ENCODE peak calls at places on chromosomes 4 and X, in ten cellular contexts. I is spleen, G is testis, F is A549, J is IMR-90, K is sigmoid colon, N is body of pancreas, D is right lobe of liver, Z is tibial nerve, Y is gastrocnemius medialis. Q is an unnamed sample.

GRCh38 chr4:12615822-12616221 is 868.3 kb downstream of the RAB28 start:
- DNase-seq in N (no peak), Z (no peak), G (no peak), K (no peak), Y (no peak), J (no peak), I (no peak), F (no peak), D (no peak), Q (no peak)

GRCh38 chr4:66852843-66853242 is 692.5 kb downstream of the CENPC start:
- DNase-seq in F (no peak), Z (no peak), Y (no peak), N (no peak), I (no peak), G (no peak), K (no peak), J (no peak), D (no peak), Q (no peak)

GRCh38 chr4:38612996-38613395 is 51.0 kb upstream of the KLF3 start:
- DNase-seq in Z (no peak), N (no peak), F (no peak), K (no peak), G (no peak), J (no peak), I (no peak), D (no peak), Y (no peak), Q (no peak)

GRCh38 chr4:25951390-25951952 is 37.5 kb downstream of the SMIM20 start:
- DNase-seq in F (no peak), J (no peak), G (no peak), Z (no peak), D (no peak), K (no peak), I (no peak), Y (no peak), N (no peak), Q (no peak)

GRCh38 chrX:16479206-16479869 is 170.6 kb upstream of the S100G start:
- DNase-seq in G (no peak), Z (no peak), D (no peak), F (peak; percentile 9), J (peak; percentile 84), I (no peak), N (no peak), Y (no peak), K (no peak), Q (no peak)

GRCh38 chrX:71225661-71226060 is 2.6 kb downstream of the GJB1 start:
- DNase-seq in G (peak; percentile 30), Y (no peak), N (no peak), D (no peak), I (no peak), K (no peak), F (no peak), Z (no peak), J (no peak), Q (peak; percentile 17)

GRCh38 chr4:68797618-68798017 is 18.2 kb upstream of the UGT2B10 start:
- DNase-seq in G (no peak), D (no peak), I (no peak), N (no peak), Y (no peak), K (no peak), Z (no peak), F (no peak), J (no peak), Q (no peak)

GRCh38 chr4:121741751-121742150 is 23.2 kb downstream of the SMIM43 start:
- DNase-seq in N (no peak), G (no peak), Z (no peak), D (no peak), F (no peak), K (no peak), Y (no peak), J (peak; percentile 41), I (no peak), Q (no peak)

GRCh38 chr4:8886625-8887406 is 15.2 kb upstream of the HMX1 start:
- DNase-seq in Y (no peak), J (no peak), N (no peak), D (no peak), G (no peak), F (no peak), I (no peak), Z (no peak), K (no peak), Q (peak; percentile 41)

GRCh38 chr4:169143335-169143734 is 127.4 kb downstream of the SH3RF1 start:
- DNase-seq in K (no peak), N (no peak), Y (no peak), J (no peak), I (no peak), D (no peak), Z (no peak), F (no peak), G (no peak), Q (no peak)

GRCh38 chrX:135977611-135978010 is 3.8 kb upstream of the MMGT1 start:
- DNase-seq in J (peak; percentile 77), I (no peak), G (no peak), F (peak; percentile 57), N (no peak), K (no peak), Z (no peak), D (no peak), Y (no peak), Q (no peak)

GRCh38 chrX:87409113-87409841 is 108.3 kb upstream of the KLHL4 start:
- DNase-seq in Y (no peak), Z (no peak), D (peak; percentile 43), J (peak; percentile 24), F (peak; percentile 78), I (peak; percentile 61), N (peak; percentile 81), K (peak; percentile 71), G (peak; percentile 81), Q (peak; percentile 0)

GRCh38 chrX:9465380-9466114 is 689 bp downstream of the TBL1X start:
- DNase-seq in D (peak; percentile 47), N (peak; percentile 30), Y (no peak), K (no peak), G (no peak), I (peak; percentile 88), Z (no peak), F (no peak), J (no peak), Q (peak; percentile 45)

DNA sequence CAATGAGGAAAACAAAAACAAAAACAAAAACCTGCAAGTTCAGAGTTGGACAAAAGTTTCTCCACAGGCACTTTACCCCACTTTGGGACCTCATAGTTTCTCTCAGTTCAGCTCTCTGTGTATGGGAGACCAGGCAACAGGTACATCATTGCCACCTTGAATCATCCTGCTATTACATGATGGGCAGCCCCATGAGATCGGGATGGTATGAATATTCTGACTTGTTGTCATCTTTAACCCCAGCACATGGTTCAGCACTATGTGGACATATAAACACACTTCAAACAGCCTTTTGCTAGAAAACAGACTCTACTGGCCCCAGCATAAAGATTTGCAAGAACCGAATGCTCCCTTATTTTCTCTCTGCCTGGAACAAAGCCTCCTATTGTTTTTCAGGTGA is 176.9 kb upstream of the SCML1 start:
- DNase-seq in J (no peak), Y (no peak), D (no peak), K (no peak), F (no peak), Z (no peak), G (no peak), I (no peak), N (no peak), Q (no peak)
- H3K4me3 ChIP-seq in J (no peak overlapping the region), Y (no peak overlapping the region), D (no peak overlapping the region), K (no peak overlapping the region), F (no peak overlapping the region), Z (no peak overlapping the region), G (no peak overlapping the region), I (no peak overlapping the region), N (no peak overlapping the region), Q (no peak overlapping the region)

GRCh38 chr4:6693274-6694176 is at the start of gene S100P:
- DNase-seq in Y (no peak), J (no peak), F (peak; percentile 67), G (no peak), D (no peak), N (no peak), K (no peak), I (peak; percentile 82), Z (no peak), Q (peak; percentile 87)

GRCh38 chr4:6692379-6692778 is 1.3 kb upstream of the S100P start:
- DNase-seq in K (no peak), G (no peak), Z (no peak), J (no peak), F (no peak), D (no peak), N (no peak), Y (no peak), I (no peak), Q (no peak)

GRCh38 chr4:6695660-6696581 is 2.2 kb downstream of the S100P start:
- DNase-seq in N (no peak), K (no peak), Y (no peak), I (peak; percentile 84), J (peak; percentile 16), F (peak; percentile 90), D (peak; percentile 86), G (no peak), Z (no peak), Q (peak; percentile 95)

GRCh38 chr4:6692806-6693205 is 872 bp upstream of the S100P start:
- DNase-seq in Y (no peak), Z (no peak), J (peak; percentile 42), D (no peak), K (no peak), N (no peak), F (no peak), G (no peak), I (no peak), Q (peak; percentile 66)

GRCh38 chr4:6694177-6694901 is 661 bp downstream of the S100P start:
- DNase-seq in N (no peak), D (no peak), K (no peak), F (no peak), Y (no peak), I (peak; percentile 87), G (no peak), J (no peak), Z (no peak), Q (peak; percentile 49)
- TF ChIP-seq POLR2A in N (no peak), D (no peak), K (no peak), F (no peak), Y (no peak), I (no peak), G (no peak), J (no peak), Z (no peak), Q (no peak)

GRCh38 chr4:140092094-140092820 is 61.7 kb downstream of the MAML3 start:
- DNase-seq in K (no peak), N (peak; percentile 50), F (peak; percentile 53), D (no peak), G (peak; percentile 57), Z (no peak), J (no peak), Y (no peak), I (peak; percentile 77), Q (peak; percentile 67)
- H3K4me3 ChIP-seq in K (peak overlapping the region; percentile 32), N (no peak overlapping the region), F (peak overlapping the region; percentile 18), D (no peak overlapping the region), G (no peak overlapping the region), Z (peak overlapping the region; percentile 41), J (peak overlapping the region; percentile 38), Y (peak overlapping the region; percentile 44), I (peak overlapping the region; percentile 54), Q (peak overlapping the region; percentile 55)

DNA sequence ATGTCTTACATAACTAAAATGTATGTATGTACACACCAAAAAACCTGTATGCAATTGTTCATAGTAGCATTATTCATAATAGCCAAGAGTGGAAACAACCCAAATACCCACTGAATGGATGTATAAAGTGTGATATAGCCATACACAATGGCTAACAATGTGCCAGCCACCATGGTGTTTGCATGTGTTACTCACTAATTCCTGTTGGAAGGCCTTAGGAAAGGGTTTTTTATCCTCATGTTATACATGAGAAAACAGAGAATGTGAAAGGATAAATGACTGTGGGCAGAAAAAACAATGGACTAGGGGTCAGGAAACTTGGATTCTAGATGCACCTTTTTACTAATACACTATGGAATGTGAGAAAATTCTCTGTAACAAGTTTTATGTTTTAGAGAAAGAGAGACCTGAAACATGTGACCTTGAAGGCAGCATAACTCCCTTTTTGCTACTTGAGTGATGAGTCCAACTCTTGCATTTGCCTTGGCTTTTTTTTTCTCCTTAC is 55.7 kb downstream of the TIGD2 start:
- DNase-seq in D (no peak), I (no peak), K (no peak), F (no peak), Z (no peak), G (no peak), N (no peak), J (no peak), Y (no peak), Q (no peak)
- TF ChIP-seq POLR2A in D (no peak), I (no peak), K (no peak), F (no peak), Z (no peak), G (no peak), N (no peak), J (no peak), Y (no peak), Q (no peak)